ENCODE peak calls at places on chromosomes 5 and 9, in ten cellular contexts. S, D, W, J, O, L, Z, Y, U and T are unnamed samples.

GRCh38 chr9:93210324-93210973 is 26.5 kb downstream of the WNK2 start:
- DNase-seq in Y (no peak), W (no peak), J (no peak), Z (no peak), L (no peak), D (no peak), O (no peak), U (no peak), S (no peak), T (no peak)

GRCh38 chr9:131516930-131517329 is 14.1 kb downstream of the UCK1 start:
- DNase-seq in J (no peak), O (no peak), U (no peak), D (no peak), L (no peak), Y (no peak), Z (no peak), W (no peak), S (no peak), T (no peak)

GRCh38 chr9:4435197-4435596 is 55.1 kb upstream of the SLC1A1 start:
- DNase-seq in L (no peak), S (no peak), U (no peak), J (no peak), O (no peak), Y (no peak), D (no peak), Z (no peak), W (no peak), T (no peak)

GRCh38 chr5:126995039-126995438 is 35.3 kb downstream of the MARCHF3 start:
- DNase-seq in O (no peak), Z (no peak), Y (no peak), U (no peak), S (no peak), L (no peak), D (no peak), J (no peak), W (no peak), T (no peak)

GRCh38 chr9:129414377-129415021 is 206.4 kb downstream of the C9orf50 start:
- DNase-seq in W (no peak), O (no peak), S (no peak), J (no peak), U (peak), Z (no peak), L (no peak), D (no peak), Y (peak), T (no peak)

GRCh38 chr5:6082685-6083084 is 295.7 kb downstream of the MED10 start:
- DNase-seq in L (no peak), D (no peak), W (no peak), Z (no peak), S (no peak), U (no peak), O (no peak), J (peak), Y (no peak), T (no peak)

GRCh38 chr5:1330146-1330846 is 14.6 kb downstream of the CLPTM1L start:
- DNase-seq in Z (no peak), D (peak), O (no peak), S (no peak), W (no peak), L (no peak), J (no peak), Y (no peak), U (no peak), T (peak)

GRCh38 chr9:113682297-113682771 is 193.8 kb upstream of the ZNF618 start:
- DNase-seq in D (peak), Y (no peak), U (peak), Z (no peak), O (peak), S (peak), J (peak), W (no peak), L (no peak), T (peak)

GRCh38 chr5:160743027-160743426 is 109.0 kb downstream of the ATP10B start:
- DNase-seq in D (no peak), J (no peak), O (no peak), L (no peak), Y (no peak), U (no peak), W (peak), S (no peak), Z (no peak), T (no peak)

GRCh38 chr9:105064248-105065118 is 136.5 kb upstream of the ABCA1 start:
- DNase-seq in J (peak), W (no peak), Z (peak), D (peak), Y (no peak), L (peak), O (no peak), U (no peak), S (no peak), T (peak)

GRCh38 chr9:35867538-35867937 is 2.7 kb downstream of the OR13J1 start:
- DNase-seq in W (no peak), J (no peak), Y (no peak), S (no peak), U (no peak), L (no peak), D (no peak), O (no peak), Z (no peak), T (no peak)

GRCh38 chr9:36551129-36551528 is 21.6 kb upstream of the MELK start:
- DNase-seq in Z (no peak), Y (no peak), U (no peak), D (no peak), S (no peak), L (no peak), O (no peak), J (no peak), W (no peak), T (no peak)

GRCh38 chr9:136437430-136437829 is 2.2 kb downstream of the INPP5E start:
- DNase-seq in U (no peak), W (no peak), D (no peak), J (peak), Y (no peak), L (no peak), Z (no peak), O (no peak), S (no peak), T (no peak)

GRCh38 chr9:15416880-15417279 is 5.8 kb upstream of the SNAPC3 start:
- DNase-seq in D (peak), J (peak), L (peak), Z (no peak), W (no peak), S (peak), Y (peak), O (peak), U (peak), T (peak)

GRCh38 chr5:84197542-84197941 is 187.1 kb downstream of the EDIL3 start:
- DNase-seq in D (no peak), Z (no peak), W (no peak), U (no peak), O (no peak), Y (no peak), J (no peak), L (no peak), S (no peak), T (no peak)

GRCh38 chr9:96486351-96487029 is 36.5 kb downstream of the HABP4 start:
- DNase-seq in U (no peak), Y (no peak), Z (no peak), L (no peak), O (no peak), W (no peak), J (peak), S (no peak), D (peak), T (peak)

GRCh38 chr5:128426090-128426534 is 111.9 kb downstream of the FBN2 start:
- DNase-seq in O (no peak), S (no peak), U (no peak), J (no peak), Y (no peak), D (no peak), L (no peak), W (peak), Z (no peak), T (no peak)

GRCh38 chr5:40477856-40478546 is 201.7 kb upstream of the PTGER4 start:
- DNase-seq in D (no peak), O (no peak), W (no peak), Z (no peak), S (no peak), Y (no peak), L (no peak), J (peak), U (no peak), T (no peak)

GRCh38 chr9:97413462-97413861 is 1.6 kb downstream of the TDRD7 start:
- DNase-seq in O (no peak), W (no peak), U (no peak), Y (no peak), S (no peak), Z (no peak), D (no peak), J (no peak), L (no peak), T (no peak)

GRCh38 chr5:134175874-134176522 is 752 bp downstream of the SKP1 start:
- DNase-seq in Z (no peak), J (no peak), D (peak), W (no peak), U (no peak), L (no peak), Y (no peak), O (peak), S (no peak), T (peak)

GRCh38 chr9:94758844-94759243 is 32.3 kb downstream of the AOPEP start:
- DNase-seq in S (no peak), Y (no peak), U (no peak), O (no peak), L (no peak), D (no peak), Z (no peak), W (no peak), J (no peak), T (no peak)

GRCh38 chr9:36029202-36029601 is 7.5 kb upstream of the RECK start:
- DNase-seq in W (no peak), Z (no peak), L (no peak), Y (no peak), D (no peak), O (no peak), S (no peak), J (no peak), U (no peak), T (no peak)

GRCh38 chr5:43155394-43156096 is 34.8 kb downstream of the ZNF131 start:
- DNase-seq in S (no peak), Y (no peak), W (no peak), O (no peak), Z (no peak), U (no peak), L (no peak), D (no peak), J (no peak), T (no peak)

GRCh38 chr9:13806731-13807130 is 507.2 kb downstream of the NFIB start:
- DNase-seq in W (no peak), S (no peak), U (no peak), Z (no peak), L (no peak), J (no peak), O (no peak), D (no peak), Y (no peak), T (no peak)

GRCh38 chr9:128218518-128219389 is 15.6 kb downstream of the DNM1 start:
- DNase-seq in W (peak), Y (peak), Z (no peak), O (peak), S (peak), L (peak), U (peak), D (peak), J (peak), T (peak)

GRCh38 chr5:140563554-140563953 is 844 bp downstream of the APBB3 start:
- DNase-seq in S (no peak), D (no peak), Z (no peak), L (no peak), J (no peak), U (no peak), Y (no peak), O (no peak), W (no peak), T (peak)

GRCh38 chr9:3936520-3937235 is 363.2 kb downstream of the GLIS3 start:
- DNase-seq in O (no peak), D (peak), Y (no peak), L (no peak), Z (no peak), U (no peak), S (no peak), J (no peak), W (no peak), T (no peak)

GRCh38 chr9:97911970-97912369 is 10.3 kb downstream of the TRMO start:
- DNase-seq in S (no peak), W (no peak), O (no peak), Y (no peak), Z (no peak), U (no peak), D (no peak), J (no peak), L (no peak), T (no peak)

GRCh38 chr9:127938298-127938690 is 640 bp upstream of the DPM2 start:
- DNase-seq in W (no peak), S (no peak), Y (no peak), L (no peak), Z (no peak), U (no peak), J (no peak), D (no peak), O (no peak), T (no peak)

GRCh38 chr5:11385901-11386293 is 518.3 kb downstream of the CTNND2 start:
- DNase-seq in D (no peak), O (no peak), W (no peak), U (no peak), Y (no peak), J (no peak), L (peak), Z (no peak), S (no peak), T (peak)

GRCh38 chr5:157150995-157151394 is 8.3 kb upstream of the MED7 start:
- DNase-seq in S (no peak), O (no peak), U (no peak), W (no peak), Y (no peak), Z (no peak), L (no peak), J (no peak), D (no peak), T (no peak)

GRCh38 chr5:132767150-132767549 is 9.9 kb downstream of the SEPTIN8 start:
- DNase-seq in U (no peak), L (no peak), O (no peak), W (no peak), Z (no peak), D (no peak), J (no peak), S (no peak), Y (no peak), T (peak)

GRCh38 chr9:84303061-84303460 is 37.5 kb downstream of the SLC28A3 start:
- DNase-seq in U (no peak), Y (no peak), L (no peak), O (no peak), J (no peak), Z (no peak), S (no peak), D (no peak), W (no peak), T (no peak)

GRCh38 chr9:105858284-105858683 is 163.9 kb downstream of the TMEM38B start:
- DNase-seq in W (no peak), S (no peak), U (no peak), Y (no peak), L (no peak), D (no peak), J (no peak), O (no peak), Z (no peak), T (no peak)